ENCODE peak calls at places on chromosomes 7 and 10, in four cellular contexts. One of them, this sample, is unnamed.

GRCh38 chr10:132919374-132920100 is 22.8 kb downstream of the CFAP46 start:
- DNase-seq in HEK293T: no peak
- DNase-seq in right atrium auricular region: no peak
- DNase-seq in NCI-H1105: no peak
- DNase-seq in this sample: no peak

GRCh38 chr7:156659961-156660360 is 19.4 kb downstream of the RNF32 start:
- DNase-seq in HEK293T: no peak
- DNase-seq in NCI-H1105: no peak
- DNase-seq in right atrium auricular region: no peak
- DNase-seq in this sample: no peak

GRCh38 chr10:55283041-55283440 is 482.0 kb upstream of the PCDH15 start:
- DNase-seq in HEK293T: no peak
- DNase-seq in NCI-H1105: no peak
- DNase-seq in right atrium auricular region: no peak
- DNase-seq in this sample: no peak

GRCh38 chr10:12327074-12327473 is 22.3 kb upstream of the CAMK1D start:
- DNase-seq in NCI-H1105: no peak
- DNase-seq in right atrium auricular region: no peak
- DNase-seq in HEK293T: no peak
- DNase-seq in this sample: no peak

GRCh38 chr7:55019329-55019690 is 493 bp downstream of the EGFR start:
- DNase-seq in right atrium auricular region: peak
- DNase-seq in NCI-H1105: no peak
- DNase-seq in HEK293T: peak
- DNase-seq in this sample: peak

GRCh38 chr7:29937132-29937531 is 52.5 kb downstream of the SCRN1 start:
- DNase-seq in NCI-H1105: no peak
- DNase-seq in right atrium auricular region: no peak
- DNase-seq in HEK293T: no peak
- DNase-seq in this sample: no peak

GRCh38 chr7:12554421-12554820 is 16.1 kb upstream of the SCIN start:
- DNase-seq in HEK293T: no peak
- DNase-seq in NCI-H1105: no peak
- DNase-seq in right atrium auricular region: no peak
- DNase-seq in this sample: no peak

GRCh38 chr7:142391191-142391992 is 133.5 kb upstream of the PRSS58 start:
- DNase-seq in HEK293T: peak
- DNase-seq in NCI-H1105: no peak
- DNase-seq in right atrium auricular region: no peak
- DNase-seq in this sample: no peak

GRCh38 chr10:77286851-77287250 is 350.8 kb downstream of the KCNMA1 start:
- DNase-seq in NCI-H1105: no peak
- DNase-seq in HEK293T: no peak
- DNase-seq in right atrium auricular region: no peak
- DNase-seq in this sample: no peak

GRCh38 chr10:125201108-125201524 is 40.8 kb upstream of the CTBP2 start:
- DNase-seq in NCI-H1105: no peak
- DNase-seq in right atrium auricular region: no peak
- DNase-seq in HEK293T: no peak
- DNase-seq in this sample: no peak

GRCh38 chr7:55561756-55562155 is 10.5 kb downstream of the VOPP1 start:
- DNase-seq in right atrium auricular region: no peak
- DNase-seq in NCI-H1105: no peak
- DNase-seq in HEK293T: no peak
- DNase-seq in this sample: no peak

GRCh38 chr7:55074008-55074499 is 55.2 kb downstream of the EGFR start:
- DNase-seq in HEK293T: peak
- DNase-seq in NCI-H1105: no peak
- DNase-seq in right atrium auricular region: no peak
- DNase-seq in this sample: no peak